ENCODE peak calls at places on chromosomes 1 and 21, in ten cellular contexts. T is HCT116, D is osteoblast, Y is lung, V is AG04450, X is neuronal stem cell, W is keratinocyte, R is IMR-90, E is neural progenitor cell, Q is breast epithelium. B is an unnamed sample.

GRCh38 chr1:97647776-97648175 is 273.1 kb downstream of the DPYD start:
- DNase-seq in T (no peak), D (no peak), Y (no peak), V (peak), X (no peak), W (no peak), R (peak), E (no peak), Q (no peak), B (no peak)

GRCh38 chr1:38693759-38694158 is 165.8 kb downstream of the RRAGC start:
- DNase-seq in T (no peak), D (no peak), Y (no peak), V (no peak), X (no peak), W (no peak), R (no peak), E (no peak), Q (no peak), B (no peak)

GRCh38 chr1:6099787-6100765 is 54.4 kb downstream of the KCNAB2 start:
- DNase-seq in T (no peak), D (no peak), Y (no peak), V (no peak), X (no peak), W (no peak), R (no peak), E (no peak), Q (no peak), B (no peak)

GRCh38 chr1:119001181-119002018 is 13.3 kb upstream of the TBX15 start:
- DNase-seq in T (no peak), D (peak), Y (no peak), V (no peak), X (no peak), W (no peak), R (no peak), E (peak), Q (no peak), B (no peak)

GRCh38 chr1:242425232-242425631 is 99.3 kb downstream of the PLD5 start:
- DNase-seq in T (peak), D (no peak), Y (no peak), V (no peak), X (no peak), W (no peak), R (no peak), E (no peak), Q (no peak), B (no peak)

GRCh38 chr1:185376288-185376687 is 59.2 kb upstream of the IVNS1ABP start:
- DNase-seq in T (no peak), D (no peak), Y (no peak), V (no peak), X (no peak), W (no peak), R (no peak), E (no peak), Q (no peak), B (no peak)

GRCh38 chr1:39671433-39671792 is 494 bp downstream of the NT5C1A start:
- DNase-seq in T (no peak), D (no peak), Y (no peak), V (no peak), X (no peak), W (no peak), R (no peak), E (peak), Q (no peak), B (no peak)

GRCh38 chr1:212651521-212651920 is 43.0 kb downstream of the ATF3 start:
- DNase-seq in T (no peak), D (peak), Y (no peak), V (no peak), X (no peak), W (no peak), R (peak), E (no peak), Q (no peak), B (no peak)

GRCh38 chr1:83854456-83854855 is 144.5 kb downstream of the TTLL7 start:
- DNase-seq in T (no peak), D (no peak), Y (no peak), V (no peak), X (no peak), W (no peak), R (no peak), E (no peak), Q (no peak), B (no peak)

GRCh38 chr1:27885620-27886352 is 13.4 kb downstream of the THEMIS2 start:
- DNase-seq in T (no peak), D (no peak), Y (no peak), V (no peak), X (no peak), W (no peak), R (no peak), E (no peak), Q (peak), B (no peak)

GRCh38 chr1:160425847-160426246 is 25.5 kb downstream of the VANGL2 start:
- DNase-seq in T (no peak), D (no peak), Y (no peak), V (no peak), X (no peak), W (no peak), R (no peak), E (no peak), Q (no peak), B (no peak)

GRCh38 chr1:205382561-205382960 is 25.8 kb upstream of the KLHDC8A start:
- DNase-seq in T (no peak), D (no peak), Y (peak), V (no peak), X (no peak), W (no peak), R (no peak), E (no peak), Q (no peak), B (no peak)

GRCh38 chr1:44619261-44619900 is 54.9 kb downstream of the TMEM53 start:
- DNase-seq in T (no peak), D (peak), Y (no peak), V (no peak), X (no peak), W (no peak), R (peak), E (no peak), Q (no peak), B (no peak)

GRCh38 chr1:1833916-1834325 is 55.7 kb upstream of the NADK start:
- DNase-seq in T (no peak), D (peak), Y (no peak), V (no peak), X (peak), W (no peak), R (peak), E (peak), Q (no peak), B (no peak)

GRCh38 chr1:230308039-230308438 is 118.1 kb downstream of the PGBD5 start:
- DNase-seq in T (peak), D (peak), Y (peak), V (peak), X (no peak), W (no peak), R (peak), E (no peak), Q (peak), B (peak)

GRCh38 chr1:19974822-19975416 is 4.5 kb downstream of the PLA2G2A start:
- DNase-seq in T (peak), D (peak), Y (peak), V (peak), X (peak), W (peak), R (peak), E (peak), Q (no peak), B (peak)

GRCh38 chr1:55289614-55290013 is 74.5 kb upstream of the USP24 start:
- DNase-seq in T (no peak), D (peak), Y (no peak), V (no peak), X (no peak), W (no peak), R (no peak), E (no peak), Q (no peak), B (no peak)

GRCh38 chr1:216705686-216706085 is 17.5 kb downstream of the ESRRG start:
- DNase-seq in T (no peak), D (no peak), Y (no peak), V (no peak), X (no peak), W (no peak), R (no peak), E (no peak), Q (no peak), B (peak)

GRCh38 chr21:33121715-33122475 is 52.0 kb downstream of the OLIG1 start:
- DNase-seq in T (peak), D (no peak), Y (no peak), V (no peak), X (peak), W (no peak), R (peak), E (peak), Q (peak), B (no peak)

GRCh38 chr1:241536383-241536782 is 4.2 kb downstream of the KMO start:
- DNase-seq in T (no peak), D (no peak), Y (no peak), V (no peak), X (no peak), W (no peak), R (peak), E (no peak), Q (no peak), B (no peak)

GRCh38 chr1:101996830-101997485 is at the start of gene OLFM3:
- DNase-seq in T (no peak), D (peak), Y (no peak), V (no peak), X (peak), W (no peak), R (no peak), E (peak), Q (no peak), B (no peak)

GRCh38 chr1:167538657-167539056 is 14.9 kb downstream of the CREG1 start:
- DNase-seq in T (no peak), D (peak), Y (no peak), V (no peak), X (no peak), W (no peak), R (no peak), E (peak), Q (no peak), B (no peak)

GRCh38 chr21:40386301-40386911 is 460.6 kb downstream of the DSCAM start:
- DNase-seq in T (no peak), D (peak), Y (peak), V (no peak), X (peak), W (no peak), R (no peak), E (peak), Q (peak), B (no peak)

GRCh38 chr1:37793773-37794371 is at the start of gene MANEAL:
- DNase-seq in T (peak), D (peak), Y (no peak), V (no peak), X (peak), W (no peak), R (peak), E (peak), Q (no peak), B (no peak)

GRCh38 chr1:20775700-20776099 is 11.4 kb downstream of the HP1BP3 start:
- DNase-seq in T (no peak), D (no peak), Y (no peak), V (no peak), X (no peak), W (no peak), R (no peak), E (no peak), Q (no peak), B (no peak)

GRCh38 chr1:245294021-245294420 is 139.2 kb downstream of the KIF26B start:
- DNase-seq in T (no peak), D (no peak), Y (no peak), V (no peak), X (no peak), W (no peak), R (no peak), E (no peak), Q (no peak), B (no peak)

GRCh38 chr1:100249155-100249536 is 488 bp downstream of the DBT start:
- DNase-seq in T (no peak), D (no peak), Y (no peak), V (no peak), X (no peak), W (no peak), R (no peak), E (peak), Q (no peak), B (no peak)

GRCh38 chr1:150012611-150013010 is 2.1 kb upstream of the OTUD7B start:
- DNase-seq in T (no peak), D (no peak), Y (no peak), V (no peak), X (no peak), W (no peak), R (peak), E (no peak), Q (no peak), B (no peak)

GRCh38 chr1:153957744-153958110 is 685 bp downstream of the CRTC2 start:
- DNase-seq in T (no peak), D (no peak), Y (no peak), V (no peak), X (no peak), W (no peak), R (no peak), E (no peak), Q (no peak), B (no peak)

GRCh38 chr1:34759472-34760357 is at the start of gene GJB4:
- DNase-seq in T (no peak), D (peak), Y (no peak), V (no peak), X (no peak), W (peak), R (no peak), E (no peak), Q (no peak), B (no peak)

GRCh38 chr1:3899776-3900149 is 309 bp downstream of the C1orf174 start:
- DNase-seq in T (no peak), D (peak), Y (no peak), V (no peak), X (no peak), W (no peak), R (no peak), E (peak), Q (no peak), B (no peak)

GRCh38 chr1:184060316-184060715 is 8.8 kb downstream of the TSEN15 start:
- DNase-seq in T (no peak), D (no peak), Y (no peak), V (no peak), X (no peak), W (no peak), R (peak), E (no peak), Q (no peak), B (no peak)

GRCh38 chr1:58035523-58035922 is 511.0 kb downstream of the OMA1 start:
- DNase-seq in T (no peak), D (peak), Y (no peak), V (no peak), X (no peak), W (no peak), R (no peak), E (peak), Q (no peak), B (no peak)

GRCh38 chr1:218660678-218661053 is 315.5 kb downstream of the TGFB2 start:
- DNase-seq in T (peak), D (peak), Y (no peak), V (no peak), X (no peak), W (peak), R (peak), E (no peak), Q (no peak), B (no peak)
- H3K27ac ChIP-seq in T (peak), D (peak), Y (no peak), V (no peak), X (no peak), W (peak), R (no peak), E (no peak), Q (no peak), B (peak)

GRCh38 chr21:42237577-42237976 is 18.6 kb downstream of the ABCG1 start:
- DNase-seq in T (no peak), D (peak), Y (no peak), V (no peak), X (no peak), W (no peak), R (no peak), E (no peak), Q (no peak), B (no peak)
- H3K27ac ChIP-seq in T (no peak), D (no peak), Y (no peak), V (no peak), X (no peak), W (no peak), R (no peak), E (no peak), Q (no peak), B (no peak)

GRCh38 chr1:182181167-182181572 is 119.7 kb upstream of the ZNF648 start:
- DNase-seq in T (peak), D (no peak), Y (peak), V (no peak), X (no peak), W (no peak), R (no peak), E (no peak), Q (no peak), B (peak)
- H3K27ac ChIP-seq in T (no peak), D (no peak), Y (peak), V (no peak), X (no peak), W (peak), R (no peak), E (no peak), Q (peak), B (peak)

GRCh38 chr1:179145521-179145920 is 63.7 kb downstream of the TOR3A start:
- DNase-seq in T (no peak), D (no peak), Y (no peak), V (no peak), X (no peak), W (no peak), R (no peak), E (no peak), Q (no peak), B (no peak)

GRCh38 chr1:179142889-179143299 is 61.0 kb downstream of the TOR3A start:
- DNase-seq in T (peak), D (no peak), Y (no peak), V (peak), X (no peak), W (peak), R (peak), E (no peak), Q (no peak), B (peak)

GRCh38 chr1:179146476-179146875 is 64.6 kb downstream of the TOR3A start:
- DNase-seq in T (no peak), D (no peak), Y (no peak), V (no peak), X (no peak), W (no peak), R (no peak), E (no peak), Q (no peak), B (no peak)

GRCh38 chr1:179143332-179143731 is 61.5 kb downstream of the TOR3A start:
- DNase-seq in T (peak), D (peak), Y (no peak), V (peak), X (no peak), W (no peak), R (peak), E (no peak), Q (no peak), B (peak)

DNA sequence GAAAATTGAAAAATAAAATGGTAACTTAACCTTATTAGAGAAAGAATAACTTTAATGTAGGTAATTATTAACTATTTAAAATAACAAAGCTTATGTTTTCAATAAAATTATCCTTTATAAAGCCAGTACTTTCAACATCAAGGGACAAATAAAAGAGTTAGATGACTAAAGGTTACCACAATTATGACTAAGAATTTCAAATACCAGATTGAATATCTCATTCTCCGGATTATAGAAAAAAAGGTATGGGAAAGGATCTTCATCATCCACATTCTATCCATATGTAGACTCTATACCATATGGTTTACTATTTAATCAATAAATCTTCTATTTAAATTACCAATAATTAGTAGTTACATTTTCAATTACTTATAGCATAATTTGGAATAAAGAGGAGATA is 62.8 kb downstream of the TOR3A start:
- DNase-seq in T (no peak), D (no peak), Y (no peak), V (no peak), X (no peak), W (no peak), R (peak), E (no peak), Q (no peak), B (no peak)
- H3K27ac ChIP-seq in T (peak), D (peak), Y (no peak), V (no peak), X (no peak), W (peak), R (no peak), E (no peak), Q (no peak), B (peak)

GRCh38 chr1:214567481-214567980 is 16.1 kb upstream of the PTPN14 start:
- DNase-seq in T (no peak), D (no peak), Y (no peak), V (no peak), X (no peak), W (no peak), R (no peak), E (no peak), Q (no peak), B (no peak)

GRCh38 chr1:214559079-214559478 is 7.7 kb upstream of the PTPN14 start:
- DNase-seq in T (no peak), D (no peak), Y (no peak), V (no peak), X (no peak), W (no peak), R (no peak), E (no peak), Q (no peak), B (no peak)

GRCh38 chr1:214566158-214567104 is 15.0 kb upstream of the PTPN14 start:
- DNase-seq in T (no peak), D (no peak), Y (no peak), V (no peak), X (no peak), W (no peak), R (peak), E (no peak), Q (no peak), B (no peak)

GRCh38 chr1:214568328-214568727 is 16.9 kb upstream of the PTPN14 start:
- DNase-seq in T (no peak), D (no peak), Y (no peak), V (no peak), X (no peak), W (no peak), R (peak), E (no peak), Q (no peak), B (no peak)

GRCh38 chr1:214563881-214564280 is 12.5 kb upstream of the PTPN14 start:
- DNase-seq in T (no peak), D (no peak), Y (no peak), V (no peak), X (no peak), W (no peak), R (peak), E (no peak), Q (no peak), B (no peak)
- H3K27ac ChIP-seq in T (no peak), D (no peak), Y (no peak), V (no peak), X (no peak), W (no peak), R (no peak), E (no peak), Q (no peak), B (no peak)

GRCh38 chr1:94301186-94301585 is 63.8 kb upstream of the ARHGAP29 start:
- DNase-seq in T (no peak), D (no peak), Y (no peak), V (no peak), X (no peak), W (no peak), R (no peak), E (no peak), Q (no peak), B (no peak)
- H3K27ac ChIP-seq in T (peak), D (no peak), Y (peak), V (no peak), X (peak), W (peak), R (no peak), E (no peak), Q (peak), B (peak)

GRCh38 chr1:157249326-157249725 is 111.1 kb upstream of the ETV3 start:
- DNase-seq in T (no peak), D (no peak), Y (no peak), V (no peak), X (no peak), W (no peak), R (no peak), E (no peak), Q (no peak), B (no peak)
- H3K27ac ChIP-seq in T (no peak), D (no peak), Y (no peak), V (no peak), X (no peak), W (no peak), R (no peak), E (no peak), Q (no peak), B (no peak)

B was measured in epithelial cell of prostate.